ENCODE peak calls at places on chromosomes 4 and X, in nine cellular contexts. J, T, G, K, U, Z, H, S and A are unnamed samples.

GRCh38 chr4:140042634-140043033 is 111.3 kb downstream of the MAML3 start:
- DNase-seq in J (no peak), T (no peak), G (no peak), K (no peak), U (no peak), Z (no peak), H (no peak), S (no peak), A (no peak)

GRCh38 chr4:124415206-124415605 is 297.3 kb downstream of the ANKRD50 start:
- DNase-seq in J (no peak), T (no peak), G (no peak), K (peak), U (no peak), Z (peak), H (no peak), S (no peak), A (no peak)

GRCh38 chrX:153600032-153600373 is 1.1 kb upstream of the CCNQ start:
- DNase-seq in J (no peak), T (no peak), G (no peak), K (no peak), U (no peak), Z (no peak), H (no peak), S (no peak), A (no peak)

GRCh38 chrX:15293471-15293870 is 22.0 kb downstream of the ASB11 start:
- DNase-seq in J (no peak), T (no peak), G (no peak), K (no peak), U (no peak), Z (no peak), H (no peak), S (no peak), A (no peak)

GRCh38 chr4:53476232-53477037 is 99.0 kb downstream of the FIP1L1 start:
- DNase-seq in J (no peak), T (no peak), G (no peak), K (peak), U (no peak), Z (peak), H (no peak), S (peak), A (no peak)

GRCh38 chr4:114015444-114015899 is 36.0 kb upstream of the ARSJ start:
- DNase-seq in J (no peak), T (no peak), G (no peak), K (peak), U (no peak), Z (peak), H (no peak), S (peak), A (no peak)

GRCh38 chr4:82529322-82529721 is 32.5 kb downstream of the TMEM150C start:
- DNase-seq in J (no peak), T (no peak), G (no peak), K (no peak), U (no peak), Z (no peak), H (no peak), S (no peak), A (no peak)

GRCh38 chr4:76275486-76276126 is 24.1 kb downstream of the FAM47E start:
- DNase-seq in J (no peak), T (no peak), G (no peak), K (no peak), U (no peak), Z (no peak), H (no peak), S (no peak), A (no peak)

GRCh38 chr4:154425514-154425913 is 66.1 kb downstream of the DCHS2 start:
- DNase-seq in J (no peak), T (no peak), G (no peak), K (no peak), U (no peak), Z (no peak), H (no peak), S (no peak), A (no peak)

GRCh38 chrX:97158270-97158669 is 274.6 kb downstream of the RPA4 start:
- DNase-seq in J (no peak), T (no peak), G (no peak), K (no peak), U (peak), Z (no peak), H (no peak), S (no peak), A (no peak)

GRCh38 chr4:109803924-109804571 is 2.2 kb upstream of the CFI start:
- DNase-seq in J (peak), T (no peak), G (no peak), K (peak), U (peak), Z (peak), H (no peak), S (no peak), A (no peak)

GRCh38 chr4:153153339-153153851 is 50.8 kb upstream of the TRIM2 start:
- DNase-seq in J (no peak), T (no peak), G (peak), K (peak), U (peak), Z (no peak), H (no peak), S (no peak), A (no peak)